ENCODE peak calls at places on chromosome 16, in nine cellular contexts. B is AG08395, P is heart right ventricle, N is activated gamma-delta T cell treated with Interleukin-2 at 50 U/mL for 16 hours, R is left lung, J is RWPE1, T is cardiac fibroblast, H is iPS-NIHi11, Z is upper lobe of right lung. C is an unnamed sample.

GRCh38 chr16:70522216-70523000 is 946 bp downstream of the COG4 start:
- DNase-seq in H (no peak), Z (no peak), B (no peak), J (no peak), P (no peak), R (no peak), N (no peak), T (no peak), C (no peak)

GRCh38 chr16:3825103-3825502 is 55.4 kb downstream of the CREBBP start:
- DNase-seq in R (no peak), P (no peak), B (peak; percentile 50), J (no peak), Z (no peak), H (no peak), T (peak; percentile 45), N (no peak), C (no peak)

GRCh38 chr16:80369559-80369958 is 171.2 kb upstream of the DYNLRB2 start:
- DNase-seq in P (peak; percentile 9), Z (no peak), J (peak; percentile 42), T (peak; percentile 58), B (peak; percentile 73), N (no peak), H (peak; percentile 44), R (no peak), C (peak; percentile 81)

GRCh38 chr16:4266372-4266771 is 6.5 kb downstream of the TFAP4 start:
- DNase-seq in Z (no peak), R (no peak), B (peak; percentile 19), N (no peak), P (no peak), H (peak; percentile 59), T (peak; percentile 20), J (peak; percentile 64), C (peak; percentile 49)

GRCh38 chr16:30082545-30083090 is 6.8 kb downstream of the PPP4C start:
- DNase-seq in R (no peak), H (no peak), N (no peak), J (no peak), B (no peak), P (no peak), Z (no peak), T (no peak), C (no peak)

GRCh38 chr16:88453621-88454314 is 688 bp downstream of the ZFPM1 start:
- DNase-seq in Z (no peak), B (no peak), N (peak; percentile 27), T (no peak), J (peak; percentile 30), P (no peak), R (no peak), H (no peak), C (peak; percentile 49)

GRCh38 chr16:69581297-69581696 is 15.5 kb downstream of the NFAT5 start:
- DNase-seq in R (no peak), T (no peak), B (no peak), H (no peak), J (no peak), N (no peak), Z (no peak), P (no peak), C (no peak)

GRCh38 chr16:2450535-2450934 is 9.4 kb upstream of the TEDC2 start:
- DNase-seq in T (no peak), Z (no peak), J (no peak), R (no peak), B (no peak), P (no peak), H (no peak), N (no peak), C (no peak)

C was measured in ELF-1.